ENCODE peak calls at places on chromosomes 5 and 9, in four cellular contexts. Z is upper lobe of right lung, C is A549, I is HL-60. G is an unnamed sample.

GRCh38 chr5:114391321-114391720 is 29.5 kb downstream of the KCNN2 start:
- DNase-seq in C (no peak), I (no peak), Z (no peak), G (no peak)

GRCh38 chr5:20023686-20024085 is 35.7 kb upstream of the CDH18 start:
- DNase-seq in Z (no peak), I (no peak), C (no peak), G (no peak)

GRCh38 chr5:54701179-54701578 is 183.6 kb downstream of the SNX18 start:
- DNase-seq in Z (no peak), C (peak; percentile 73), I (no peak), G (peak; percentile 94)

GRCh38 chr5:65059681-65060598 is 291.2 kb downstream of the CWC27 start:
- DNase-seq in C (no peak), Z (no peak), I (no peak), G (peak; percentile 82)

GRCh38 chr5:91224969-91225368 is 158.1 kb downstream of the ARRDC3 start:
- DNase-seq in Z (no peak), C (no peak), I (no peak), G (peak; percentile 6)

GRCh38 chr5:160919610-160920009 is 67.6 kb upstream of the ATP10B start:
- DNase-seq in C (no peak), I (no peak), Z (no peak), G (no peak)

GRCh38 chr9:136624184-136624951 is 38.3 kb upstream of the EGFL7 start:
- DNase-seq in C (no peak), I (no peak), Z (no peak), G (peak; percentile 88)

GRCh38 chr9:116713266-116713665 is 26.2 kb downstream of the TRIM32 start:
- DNase-seq in I (no peak), Z (no peak), C (no peak), G (no peak)

GRCh38 chr5:139636207-139636792 is 11.8 kb upstream of the CXXC5 start:
- DNase-seq in C (no peak), I (no peak), Z (no peak), G (no peak)

GRCh38 chr5:116750626-116751188 is 176.1 kb upstream of the SEMA6A start:
- DNase-seq in C (no peak), I (no peak), Z (no peak), G (no peak)

GRCh38 chr9:105226055-105226454 is 18.4 kb upstream of the SLC44A1 start:
- DNase-seq in I (no peak), Z (no peak), C (no peak), G (no peak)

GRCh38 chr9:86946712-86947145 is 577 bp downstream of the GAS1 start:
- DNase-seq in C (peak; percentile 53), I (peak; percentile 28), Z (peak; percentile 75), G (peak; percentile 47)

GRCh38 chr9:6645153-6646027 is at the start of gene GLDC:
- DNase-seq in I (no peak), Z (peak; percentile 71), C (peak; percentile 91), G (no peak)

GRCh38 chr9:133477992-133478850 is 678 bp downstream of the SLC2A6 start:
- DNase-seq in C (no peak), I (no peak), Z (peak; percentile 54), G (no peak)

GRCh38 chr5:177431317-177432142 is 5.1 kb downstream of the GRK6 start:
- DNase-seq in I (peak; percentile 88), C (no peak), Z (peak; percentile 76), G (peak; percentile 45)

GRCh38 chr5:77550416-77550815 is 58.3 kb upstream of the WDR41 start:
- DNase-seq in I (no peak), Z (no peak), C (no peak), G (no peak)

GRCh38 chr5:142426129-142426641 is 101.4 kb upstream of the SPRY4 start:
- DNase-seq in Z (no peak), C (no peak), I (no peak), G (no peak)

GRCh38 chr5:67209141-67209771 is 12.7 kb upstream of the CD180 start:
- DNase-seq in I (peak; percentile 23), C (peak; percentile 84), Z (no peak), G (peak; percentile 79)

GRCh38 chr9:106716820-106717219 is 146.1 kb upstream of the ZNF462 start:
- DNase-seq in C (no peak), Z (no peak), I (no peak), G (no peak)

GRCh38 chr5:139141841-139142240 is 56.3 kb downstream of the SIL1 start:
- DNase-seq in I (no peak), C (no peak), Z (peak; percentile 75), G (no peak)

GRCh38 chr5:135714126-135714894 is 120.2 kb upstream of the SLC25A48 start:
- DNase-seq in Z (no peak), C (no peak), I (no peak), G (no peak)

GRCh38 chr9:72383978-72384709 is 19.1 kb upstream of the ZFAND5 start:
- DNase-seq in Z (no peak), I (no peak), C (peak; percentile 22), G (peak; percentile 75)

GRCh38 chr9:14198049-14198448 is 115.9 kb downstream of the NFIB start:
- DNase-seq in C (no peak), Z (no peak), I (no peak), G (no peak)

GRCh38 chr9:126294331-126295081 is 32.1 kb upstream of the MVB12B start:
- DNase-seq in I (no peak), Z (no peak), C (no peak), G (no peak)

GRCh38 chr9:98231770-98232478 is 23.5 kb downstream of the TBC1D2 start:
- DNase-seq in I (no peak), C (peak; percentile 33), Z (no peak), G (no peak)

GRCh38 chr5:37889612-37890317 is 49.9 kb upstream of the GDNF start:
- DNase-seq in I (no peak), Z (no peak), C (no peak), G (peak; percentile 95)

GRCh38 chr9:84590706-84591105 is 78.8 kb upstream of the NTRK2 start:
- DNase-seq in I (no peak), Z (no peak), C (no peak), G (no peak)

GRCh38 chr9:133064241-133065069 is 2.7 kb downstream of the CEL start:
- DNase-seq in C (no peak), Z (no peak), I (no peak), G (no peak)

GRCh38 chr5:150484964-150485769 is 22.8 kb upstream of the NDST1 start:
- DNase-seq in C (no peak), I (no peak), Z (no peak), G (no peak)

GRCh38 chr5:39503148-39503547 is 78.4 kb upstream of the DAB2 start:
- DNase-seq in C (no peak), I (no peak), Z (no peak), G (no peak)

GRCh38 chr5:67303356-67303755 is 106.8 kb upstream of the CD180 start:
- DNase-seq in Z (no peak), C (no peak), I (no peak), G (no peak)

GRCh38 chr5:146731909-146732659 is 146.5 kb downstream of the PPP2R2B start:
- DNase-seq in C (peak; percentile 60), Z (no peak), I (no peak), G (peak; percentile 79)

GRCh38 chr9:120890415-120891254 is 13.6 kb upstream of the PHF19 start:
- DNase-seq in I (no peak), C (no peak), Z (no peak), G (no peak)

GRCh38 chr9:120886490-120886967 is 9.5 kb upstream of the PHF19 start:
- DNase-seq in Z (no peak), C (no peak), I (no peak), G (no peak)

GRCh38 chr9:120885968-120886367 is 9.0 kb upstream of the PHF19 start:
- DNase-seq in C (no peak), I (no peak), Z (no peak), G (no peak)

GRCh38 chr9:120889606-120890396 is 12.8 kb upstream of the PHF19 start:
- DNase-seq in I (no peak), C (no peak), Z (no peak), G (no peak)

GRCh38 chr9:120888626-120889025 is 11.6 kb upstream of the PHF19 start:
- DNase-seq in C (no peak), I (no peak), Z (no peak), G (no peak)
- H3K27ac ChIP-seq in C (no peak overlapping the region), I (no peak overlapping the region), Z (no peak overlapping the region), G (no peak overlapping the region)

GRCh38 chr9:127802576-127803443 is at the start of gene FPGS:
- DNase-seq in Z (peak; percentile 94), C (peak; percentile 91), I (peak; percentile 85), G (peak; percentile 75)
- TF ChIP-seq CTCF in Z (no peak), C (peak; percentile 3), I (no peak), G (no peak)

DNA sequence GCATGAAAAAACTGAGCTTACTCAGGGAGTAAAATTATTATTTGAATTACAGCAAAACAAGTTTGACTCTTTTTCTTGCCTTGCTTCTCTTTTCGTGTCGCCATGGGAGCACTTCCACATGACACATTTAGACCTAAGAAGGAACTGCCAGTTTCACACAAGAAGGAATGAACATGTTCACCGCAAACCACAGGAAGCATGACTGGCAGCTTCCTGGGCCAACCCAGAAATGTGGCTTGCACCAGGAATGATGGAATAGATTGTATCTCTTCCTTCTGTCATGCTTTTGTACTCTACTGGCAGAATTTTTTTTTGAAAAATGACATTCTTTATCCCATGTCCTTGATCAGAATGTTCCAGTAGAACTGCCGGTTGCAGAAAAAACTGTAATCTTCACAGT is 32.9 kb upstream of the MAN2A1 start:
- DNase-seq in I (peak; percentile 76), Z (no peak), C (no peak), G (peak; percentile 94)
- H3K27ac ChIP-seq in I (peak overlapping the region; percentile 84), Z (no peak overlapping the region), C (no peak overlapping the region), G (no peak overlapping the region)

GRCh38 chr5:125412561-125413535 is 666.4 kb upstream of the ZNF608 start:
- DNase-seq in Z (peak; percentile 84), I (no peak), C (peak; percentile 34), G (no peak)
- TF ChIP-seq CTCF in Z (peak; percentile 30), I (no peak), C (no peak), G (peak; percentile 43)

GRCh38 chr5:169344629-169345028 is 43.7 kb upstream of the SLIT3 start:
- DNase-seq in I (no peak), C (no peak), Z (no peak), G (no peak)
- H3K27ac ChIP-seq in I (no peak overlapping the region), C (peak overlapping the region; percentile 47), Z (no peak overlapping the region), G (no peak overlapping the region)

GRCh38 chr9:93710370-93710723 is 134.0 kb downstream of the PHF2 start:
- DNase-seq in Z (no peak), C (no peak), I (no peak), G (no peak)

GRCh38 chr9:93711002-93711401 is 134.6 kb downstream of the PHF2 start:
- DNase-seq in C (no peak), I (no peak), Z (no peak), G (no peak)

GRCh38 chr9:93712896-93713295 is 136.5 kb downstream of the PHF2 start:
- DNase-seq in C (no peak), Z (no peak), I (no peak), G (no peak)

GRCh38 chr9:93709600-93710369 is 133.4 kb downstream of the PHF2 start:
- DNase-seq in Z (no peak), C (no peak), I (no peak), G (no peak)

GRCh38 chr9:93713716-93714115 is 137.3 kb downstream of the PHF2 start:
- DNase-seq in Z (no peak), C (no peak), I (no peak), G (peak; percentile 42)
- TF ChIP-seq CTCF in Z (no peak), C (no peak), I (no peak), G (no peak)

GRCh38 chr9:20031836-20032235 is 243.0 kb upstream of the SLC24A2 start:
- DNase-seq in C (no peak), I (no peak), Z (no peak), G (no peak)
- H3K27ac ChIP-seq in C (no peak overlapping the region), I (no peak overlapping the region), Z (no peak overlapping the region), G (no peak overlapping the region)